ENCODE peak calls at places on chromosomes 6 and 20, in four cellular contexts. One of them, this sample, is unnamed.

GRCh38 chr6:70379473-70380013 is 33.8 kb upstream of the FAM135A start:
- DNase-seq in mammary epithelial cell: no peak
- DNase-seq in AG09309: no peak
- DNase-seq in HFF-Myc: no peak
- DNase-seq in this sample: no peak

GRCh38 chr20:17655865-17656489 is 26.1 kb downstream of the RRBP1 start:
- DNase-seq in mammary epithelial cell: peak; percentile 35
- DNase-seq in AG09309: no peak
- DNase-seq in HFF-Myc: no peak
- DNase-seq in this sample: peak; percentile 73

GRCh38 chr6:161271343-161272019 is 2.4 kb downstream of the AGPAT4 start:
- DNase-seq in mammary epithelial cell: no peak
- DNase-seq in AG09309: no peak
- DNase-seq in HFF-Myc: no peak
- DNase-seq in this sample: peak; percentile 49

GRCh38 chr6:33432546-33432945 is 12.7 kb downstream of the SYNGAP1 start:
- DNase-seq in mammary epithelial cell: no peak
- DNase-seq in AG09309: no peak
- DNase-seq in HFF-Myc: no peak
- DNase-seq in this sample: no peak

GRCh38 chr20:49230575-49231211 is 11.5 kb downstream of the DDX27 start:
- DNase-seq in mammary epithelial cell: peak; percentile 56
- DNase-seq in AG09309: no peak
- DNase-seq in HFF-Myc: no peak
- DNase-seq in this sample: no peak

GRCh38 chr20:23048283-23049200 is 930 bp downstream of the THBD start:
- DNase-seq in mammary epithelial cell: peak; percentile 39
- DNase-seq in AG09309: no peak
- DNase-seq in HFF-Myc: peak; percentile 4
- DNase-seq in this sample: peak; percentile 55

GRCh38 chr6:111718326-111718725 is 112.6 kb upstream of the TRAF3IP2 start:
- DNase-seq in mammary epithelial cell: no peak
- DNase-seq in AG09309: no peak
- DNase-seq in HFF-Myc: no peak
- DNase-seq in this sample: no peak

GRCh38 chr6:119552016-119552415 is 202.5 kb upstream of the MAN1A1 start:
- DNase-seq in mammary epithelial cell: no peak
- DNase-seq in AG09309: no peak
- DNase-seq in HFF-Myc: no peak
- DNase-seq in this sample: no peak

GRCh38 chr6:116246089-116246488 is 7.8 kb downstream of the TSPYL4 start:
- DNase-seq in mammary epithelial cell: no peak
- DNase-seq in AG09309: no peak
- DNase-seq in HFF-Myc: no peak
- DNase-seq in this sample: no peak

GRCh38 chr6:169045486-169045885 is 208.2 kb downstream of the THBS2 start:
- DNase-seq in mammary epithelial cell: no peak
- DNase-seq in AG09309: no peak
- DNase-seq in HFF-Myc: no peak
- DNase-seq in this sample: peak; percentile 6

GRCh38 chr20:49887251-49887827 is 28.0 kb downstream of the SPATA2 start:
- DNase-seq in mammary epithelial cell: no peak
- DNase-seq in AG09309: no peak
- DNase-seq in HFF-Myc: peak; percentile 67
- DNase-seq in this sample: no peak

GRCh38 chr20:15191082-15191723 is 853.8 kb upstream of the FLRT3 start:
- DNase-seq in mammary epithelial cell: no peak
- DNase-seq in AG09309: no peak
- DNase-seq in HFF-Myc: no peak
- DNase-seq in this sample: no peak

GRCh38 chr6:138291036-138291848 is 73.0 kb upstream of the PBOV1 start:
- DNase-seq in mammary epithelial cell: no peak
- DNase-seq in AG09309: no peak
- DNase-seq in HFF-Myc: no peak
- DNase-seq in this sample: no peak

GRCh38 chr6:93787841-93788240 is 368.5 kb upstream of the EPHA7 start:
- DNase-seq in mammary epithelial cell: no peak
- DNase-seq in AG09309: no peak
- DNase-seq in HFF-Myc: no peak
- DNase-seq in this sample: peak; percentile 18

GRCh38 chr6:150895898-150896632 is 30.6 kb downstream of the MTHFD1L start:
- DNase-seq in mammary epithelial cell: no peak
- DNase-seq in AG09309: no peak
- DNase-seq in HFF-Myc: no peak
- DNase-seq in this sample: no peak

GRCh38 chr20:51311636-51312479 is 230.7 kb downstream of the NFATC2 start:
- DNase-seq in mammary epithelial cell: peak; percentile 33
- DNase-seq in AG09309: no peak
- DNase-seq in HFF-Myc: no peak
- DNase-seq in this sample: peak; percentile 82

GRCh38 chr6:161242779-161243693 is 30.8 kb downstream of the AGPAT4 start:
- DNase-seq in mammary epithelial cell: no peak
- DNase-seq in AG09309: peak; percentile 86
- DNase-seq in HFF-Myc: no peak
- DNase-seq in this sample: no peak

GRCh38 chr20:8315639-8316573 is 183.8 kb downstream of the PLCB1 start:
- DNase-seq in mammary epithelial cell: no peak
- DNase-seq in AG09309: no peak
- DNase-seq in HFF-Myc: no peak
- DNase-seq in this sample: no peak

GRCh38 chr20:41072099-41072798 is 43.6 kb downstream of the TOP1 start:
- DNase-seq in mammary epithelial cell: peak; percentile 81
- DNase-seq in AG09309: peak; percentile 59
- DNase-seq in HFF-Myc: peak; percentile 79
- DNase-seq in this sample: peak; percentile 90

GRCh38 chr6:84118191-84118590 is 84.6 kb downstream of the MRAP2 start:
- DNase-seq in mammary epithelial cell: peak; percentile 17
- DNase-seq in AG09309: no peak
- DNase-seq in HFF-Myc: no peak
- DNase-seq in this sample: no peak

GRCh38 chr20:51022803-51023616 is at the start of gene KCNG1:
- DNase-seq in mammary epithelial cell: peak; percentile 76
- DNase-seq in AG09309: no peak
- DNase-seq in HFF-Myc: no peak
- DNase-seq in this sample: peak; percentile 95

GRCh38 chr6:35164277-35164676 is 23.1 kb upstream of the TCP11 start:
- DNase-seq in mammary epithelial cell: no peak
- DNase-seq in AG09309: no peak
- DNase-seq in HFF-Myc: no peak
- DNase-seq in this sample: no peak

DNA sequence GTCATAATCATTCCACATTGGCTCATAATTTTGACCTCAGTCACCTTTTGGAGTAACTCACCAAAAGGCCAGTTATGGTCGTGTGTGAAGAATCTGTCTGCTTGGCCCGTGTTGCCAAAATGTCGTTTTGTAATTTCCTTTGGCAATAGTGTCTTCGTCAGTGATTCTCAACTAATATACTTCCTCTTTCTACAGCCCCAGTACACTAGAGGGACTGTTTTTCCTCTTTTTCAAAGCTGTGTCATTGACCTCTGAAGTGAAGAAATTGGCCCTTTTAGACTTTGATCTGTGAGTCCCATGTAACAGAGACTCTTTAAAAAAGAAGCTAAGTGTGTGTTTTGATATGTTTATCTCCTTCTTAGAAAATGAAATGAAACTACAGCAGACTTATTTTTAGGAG is 5.2 kb downstream of the FOXO3 start:
- DNase-seq in mammary epithelial cell: peak; percentile 52
- DNase-seq in AG09309: peak; percentile 82
- DNase-seq in HFF-Myc: no peak
- DNase-seq in this sample: peak; percentile 45
- TF ChIP-seq CTCF in mammary epithelial cell: no peak
- TF ChIP-seq CTCF in AG09309: peak; percentile 20
- TF ChIP-seq CTCF in HFF-Myc: no peak
- TF ChIP-seq CTCF in this sample: no peak

GRCh38 chr6:36967301-36967700 is 12.8 kb downstream of the PI16 start:
- DNase-seq in mammary epithelial cell: no peak
- DNase-seq in AG09309: no peak
- DNase-seq in HFF-Myc: no peak
- DNase-seq in this sample: no peak
- TF ChIP-seq CTCF in mammary epithelial cell: no peak
- TF ChIP-seq CTCF in AG09309: no peak
- TF ChIP-seq CTCF in HFF-Myc: no peak
- TF ChIP-seq CTCF in this sample: no peak

DNA sequence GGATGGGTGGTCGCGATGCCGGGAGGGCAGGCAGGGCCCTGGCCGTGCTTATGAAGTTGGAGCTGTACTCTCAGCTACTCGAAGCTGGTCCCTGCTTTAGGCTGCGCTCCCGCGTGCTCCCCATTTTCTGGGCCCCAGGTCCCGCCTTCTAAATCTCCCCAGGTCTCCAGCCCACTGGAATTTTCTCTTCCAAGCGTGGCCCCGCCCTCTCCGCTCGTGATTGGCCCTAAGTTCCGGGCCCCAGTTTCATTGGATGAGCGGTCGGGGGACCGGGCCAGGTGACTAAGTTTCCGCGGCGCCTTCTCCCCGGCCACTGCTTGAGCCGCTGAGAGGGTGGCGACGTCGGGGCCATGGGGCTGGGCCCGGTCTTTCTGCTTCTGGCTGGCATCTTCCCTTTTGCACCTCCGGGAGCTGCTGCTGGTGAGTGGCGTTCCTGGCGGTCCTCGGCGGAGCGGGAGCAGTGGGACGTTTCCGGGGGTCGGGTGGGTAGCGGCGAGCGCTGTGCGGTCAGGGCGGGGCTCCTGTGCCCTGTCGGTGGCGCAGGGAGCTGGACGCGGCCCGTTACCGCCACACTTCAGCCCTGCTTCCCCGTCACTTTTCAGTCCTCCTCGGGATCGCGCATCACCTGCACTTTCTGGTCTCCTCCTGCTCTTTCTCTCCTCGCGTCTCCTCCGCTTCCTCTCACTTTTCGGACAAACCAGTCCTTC is at the start of gene MICA:
- DNase-seq in mammary epithelial cell: peak; percentile 95
- DNase-seq in AG09309: no peak
- DNase-seq in HFF-Myc: peak; percentile 47
- DNase-seq in this sample: peak; percentile 94
- TF ChIP-seq CTCF in mammary epithelial cell: no peak
- TF ChIP-seq CTCF in AG09309: no peak
- TF ChIP-seq CTCF in HFF-Myc: no peak
- TF ChIP-seq CTCF in this sample: no peak

GRCh38 chr6:108531332-108531731 is 29.4 kb upstream of the FOXO3 start:
- DNase-seq in mammary epithelial cell: no peak
- DNase-seq in AG09309: no peak
- DNase-seq in HFF-Myc: no peak
- DNase-seq in this sample: peak; percentile 21
- TF ChIP-seq CTCF in mammary epithelial cell: peak; percentile 25
- TF ChIP-seq CTCF in AG09309: no peak
- TF ChIP-seq CTCF in HFF-Myc: no peak
- TF ChIP-seq CTCF in this sample: no peak

GRCh38 chr6:44630125-44631028 is 242.9 kb downstream of the CDC5L start:
- DNase-seq in mammary epithelial cell: peak; percentile 33
- DNase-seq in AG09309: no peak
- DNase-seq in HFF-Myc: no peak
- DNase-seq in this sample: peak; percentile 71
- TF ChIP-seq CTCF in mammary epithelial cell: peak; percentile 74
- TF ChIP-seq CTCF in AG09309: peak; percentile 90
- TF ChIP-seq CTCF in HFF-Myc: peak; percentile 71
- TF ChIP-seq CTCF in this sample: peak; percentile 88

GRCh38 chr6:100918152-100918551 is 37.0 kb upstream of the ASCC3 start:
- DNase-seq in mammary epithelial cell: no peak
- DNase-seq in AG09309: no peak
- DNase-seq in HFF-Myc: no peak
- DNase-seq in this sample: no peak

GRCh38 chr6:100915876-100916275 is 34.7 kb upstream of the ASCC3 start:
- DNase-seq in mammary epithelial cell: no peak
- DNase-seq in AG09309: no peak
- DNase-seq in HFF-Myc: no peak
- DNase-seq in this sample: no peak

DNA sequence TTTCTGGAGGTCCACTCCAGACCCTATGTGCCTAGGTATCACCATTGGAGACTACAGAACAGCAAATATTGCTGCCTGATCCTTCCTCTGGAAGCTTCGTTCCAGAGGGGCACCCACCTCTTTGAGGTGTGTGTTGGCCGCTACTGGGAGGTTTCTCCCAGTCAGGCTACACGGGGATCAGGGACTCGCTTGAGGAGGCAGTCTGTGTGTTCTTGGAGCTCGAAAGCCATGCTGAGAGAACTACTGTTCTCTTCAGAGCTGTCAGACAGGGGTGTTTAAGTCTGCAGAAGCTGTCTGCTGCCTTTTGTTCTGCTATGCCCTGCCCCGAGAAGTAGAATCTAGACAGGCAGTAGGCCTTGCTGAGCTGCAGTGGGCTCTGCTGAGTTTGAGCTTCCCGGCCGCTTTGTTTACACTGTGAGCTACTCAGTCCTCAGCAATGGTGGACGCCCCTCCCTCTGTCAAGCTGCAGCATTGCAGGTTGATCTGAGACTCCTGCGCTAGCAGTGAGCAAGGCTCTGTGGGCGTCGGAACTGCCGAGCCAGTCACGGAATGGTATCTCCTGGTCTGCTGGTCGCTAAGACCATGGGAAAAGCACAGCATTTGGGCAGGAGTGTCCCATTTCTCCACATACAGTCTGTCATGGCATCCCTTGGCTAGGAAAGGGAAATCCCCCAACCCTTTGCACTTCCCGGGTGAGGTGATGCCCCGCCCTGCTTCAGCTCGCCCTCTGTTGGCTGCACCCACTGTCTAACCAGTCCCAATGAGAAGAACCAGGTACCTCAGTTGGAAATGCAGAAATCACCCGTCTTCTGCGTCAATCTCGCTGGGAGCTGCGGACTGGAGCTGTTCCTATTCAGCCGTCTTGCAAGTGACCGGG is 32.5 kb upstream of the ASCC3 start:
- DNase-seq in mammary epithelial cell: no peak
- DNase-seq in AG09309: no peak
- DNase-seq in HFF-Myc: no peak
- DNase-seq in this sample: no peak
- TF ChIP-seq CTCF in mammary epithelial cell: no peak
- TF ChIP-seq CTCF in AG09309: no peak
- TF ChIP-seq CTCF in HFF-Myc: no peak
- TF ChIP-seq CTCF in this sample: no peak

This sample was measured in PC-3.